ENCODE peak calls at places on chromosomes 12 and 14, in six cellular contexts. One of them, this sample, is unnamed.

GRCh38 chr14:96754845-96755184 is 42.4 kb upstream of the VRK1 start:
- DNase-seq in hypothalamus: no peak
- DNase-seq in NCI-H82: peak; percentile 100
- DNase-seq in iPS-NIHi11: peak; percentile 37
- DNase-seq in neural progenitor cell: peak; percentile 81
- DNase-seq in lower leg skin: peak; percentile 76
- DNase-seq in this sample: no peak

GRCh38 chr12:30792085-30792484 is 37.3 kb upstream of the CAPRIN2 start:
- DNase-seq in hypothalamus: no peak
- DNase-seq in NCI-H82: no peak
- DNase-seq in iPS-NIHi11: no peak
- DNase-seq in neural progenitor cell: no peak
- DNase-seq in lower leg skin: no peak
- DNase-seq in this sample: no peak

GRCh38 chr12:68370667-68371066 is 38.5 kb upstream of the MDM1 start:
- DNase-seq in hypothalamus: no peak
- DNase-seq in NCI-H82: no peak
- DNase-seq in iPS-NIHi11: no peak
- DNase-seq in neural progenitor cell: no peak
- DNase-seq in lower leg skin: no peak
- DNase-seq in this sample: no peak

GRCh38 chr12:12405882-12406281 is 49.0 kb downstream of the BORCS5 start:
- DNase-seq in hypothalamus: no peak
- DNase-seq in NCI-H82: no peak
- DNase-seq in iPS-NIHi11: no peak
- DNase-seq in neural progenitor cell: no peak
- DNase-seq in lower leg skin: no peak
- DNase-seq in this sample: no peak

GRCh38 chr12:121939992-121940766 is 21.8 kb downstream of the CFAP251 start:
- DNase-seq in hypothalamus: no peak
- DNase-seq in NCI-H82: no peak
- DNase-seq in iPS-NIHi11: no peak
- DNase-seq in neural progenitor cell: no peak
- DNase-seq in lower leg skin: no peak
- DNase-seq in this sample: no peak

GRCh38 chr12:118359541-118359915 is 13.2 kb downstream of the TAOK3 start:
- DNase-seq in hypothalamus: no peak
- DNase-seq in NCI-H82: no peak
- DNase-seq in iPS-NIHi11: no peak
- DNase-seq in neural progenitor cell: no peak
- DNase-seq in lower leg skin: no peak
- DNase-seq in this sample: no peak

GRCh38 chr14:31510222-31510621 is 22.4 kb upstream of the GPR33 start:
- DNase-seq in hypothalamus: no peak
- DNase-seq in NCI-H82: peak; percentile 32
- DNase-seq in iPS-NIHi11: peak; percentile 27
- DNase-seq in neural progenitor cell: no peak
- DNase-seq in lower leg skin: no peak
- DNase-seq in this sample: no peak

GRCh38 chr14:22807432-22808087 is 7.7 kb downstream of the SLC7A7 start:
- DNase-seq in hypothalamus: no peak
- DNase-seq in NCI-H82: no peak
- DNase-seq in iPS-NIHi11: no peak
- DNase-seq in neural progenitor cell: no peak
- DNase-seq in lower leg skin: no peak
- DNase-seq in this sample: no peak

GRCh38 chr12:124520258-124520657 is 47.2 kb downstream of the NCOR2 start:
- DNase-seq in hypothalamus: no peak
- DNase-seq in NCI-H82: no peak
- DNase-seq in iPS-NIHi11: no peak
- DNase-seq in neural progenitor cell: no peak
- DNase-seq in lower leg skin: no peak
- DNase-seq in this sample: no peak

GRCh38 chr12:59084758-59085383 is 164.6 kb upstream of the LRIG3 start:
- DNase-seq in hypothalamus: no peak
- DNase-seq in NCI-H82: no peak
- DNase-seq in iPS-NIHi11: peak; percentile 15
- DNase-seq in neural progenitor cell: peak; percentile 53
- DNase-seq in lower leg skin: no peak
- DNase-seq in this sample: no peak

GRCh38 chr12:123141615-123142517 is 9.0 kb downstream of the PITPNM2 start:
- DNase-seq in hypothalamus: no peak
- DNase-seq in NCI-H82: peak; percentile 76
- DNase-seq in iPS-NIHi11: no peak
- DNase-seq in neural progenitor cell: peak; percentile 28
- DNase-seq in lower leg skin: peak; percentile 86
- DNase-seq in this sample: no peak

GRCh38 chr14:38279556-38279955 is 23.7 kb upstream of the CLEC14A start:
- DNase-seq in hypothalamus: no peak
- DNase-seq in NCI-H82: no peak
- DNase-seq in iPS-NIHi11: no peak
- DNase-seq in neural progenitor cell: no peak
- DNase-seq in lower leg skin: no peak
- DNase-seq in this sample: no peak

GRCh38 chr14:33959692-33960151 is 8.8 kb upstream of the EGLN3 start:
- DNase-seq in hypothalamus: peak; percentile 38
- DNase-seq in NCI-H82: peak; percentile 48
- DNase-seq in iPS-NIHi11: peak; percentile 46
- DNase-seq in neural progenitor cell: peak; percentile 57
- DNase-seq in lower leg skin: no peak
- DNase-seq in this sample: peak; percentile 65

GRCh38 chr12:112794721-112795486 is 3.4 kb downstream of the RPH3A start:
- DNase-seq in hypothalamus: no peak
- DNase-seq in NCI-H82: no peak
- DNase-seq in iPS-NIHi11: no peak
- DNase-seq in neural progenitor cell: no peak
- DNase-seq in lower leg skin: no peak
- DNase-seq in this sample: no peak

This sample was measured in head of caudate nucleus.